ENCODE peak calls at places on chromosomes 4 and X, in eight cellular contexts. F is cardiac muscle cell; A is HepG2; N is foreskin fibroblast; G is left ventricle myocardium inferior; S is CD8-positive, alpha-beta T cell; Y is heart left ventricle; C is body of pancreas. O is an unnamed sample.

GRCh38 chrX:130111220-130111934 is 1.1 kb upstream of the ELF4 start:
- DNase-seq in F (no peak), A (no peak), N (peak), G (no peak), S (no peak), Y (no peak), C (no peak), O (no peak)

GRCh38 chr4:168731706-168732414 is 235.0 kb downstream of the PALLD start:
- DNase-seq in F (no peak), A (no peak), N (no peak), G (no peak), S (no peak), Y (no peak), C (no peak), O (no peak)

GRCh38 chr4:113587640-113588275 is 173.8 kb downstream of the CAMK2D start:
- DNase-seq in F (no peak), A (no peak), N (peak), G (no peak), S (no peak), Y (no peak), C (no peak), O (peak)

GRCh38 chr4:154503598-154503997 is 12.0 kb upstream of the DCHS2 start:
- DNase-seq in F (peak), A (peak), N (peak), G (no peak), S (no peak), Y (no peak), C (no peak), O (peak)

GRCh38 chrX:20418379-20418778 is 151.7 kb upstream of the RPS6KA3 start:
- DNase-seq in F (no peak), A (no peak), N (no peak), G (no peak), S (no peak), Y (no peak), C (no peak), O (no peak)

GRCh38 chr4:77662396-77662795 is 56.8 kb downstream of the CXCL13 start:
- DNase-seq in F (no peak), A (no peak), N (no peak), G (no peak), S (no peak), Y (no peak), C (no peak), O (no peak)

GRCh38 chr4:158428242-158428641 is 93.4 kb upstream of the RXFP1 start:
- DNase-seq in F (peak), A (no peak), N (peak), G (no peak), S (no peak), Y (no peak), C (no peak), O (peak)

GRCh38 chrX:82945332-82945731 is 562.8 kb upstream of the POU3F4 start:
- DNase-seq in F (no peak), A (no peak), N (no peak), G (no peak), S (no peak), Y (no peak), C (no peak), O (no peak)

GRCh38 chr4:128241981-128242380 is 45.6 kb downstream of the PGRMC2 start:
- DNase-seq in F (no peak), A (no peak), N (no peak), G (no peak), S (no peak), Y (no peak), C (no peak), O (no peak)

GRCh38 chr4:41880022-41880837 is 55.0 kb upstream of the TMEM33 start:
- DNase-seq in F (no peak), A (no peak), N (no peak), G (no peak), S (no peak), Y (no peak), C (no peak), O (no peak)

GRCh38 chrX:9530848-9531274 is 66.0 kb downstream of the TBL1X start:
- DNase-seq in F (peak), A (peak), N (peak), G (peak), S (peak), Y (peak), C (peak), O (peak)

GRCh38 chr4:15436515-15436914 is 8.7 kb downstream of the C1QTNF7 start:
- DNase-seq in F (peak), A (no peak), N (peak), G (no peak), S (no peak), Y (peak), C (no peak), O (peak)

GRCh38 chr4:43903456-43903855 is 545.2 kb downstream of the KCTD8 start:
- DNase-seq in F (no peak), A (no peak), N (no peak), G (no peak), S (no peak), Y (no peak), C (no peak), O (no peak)

GRCh38 chrX:39327255-39327654 is 526.0 kb downstream of the MID1IP1 start:
- DNase-seq in F (no peak), A (no peak), N (no peak), G (no peak), S (peak), Y (no peak), C (no peak), O (no peak)

GRCh38 chrX:114268643-114269042 is 315.2 kb upstream of the HTR2C start:
- DNase-seq in F (no peak), A (no peak), N (no peak), G (no peak), S (no peak), Y (no peak), C (no peak), O (no peak)

GRCh38 chr4:43458293-43458692 is 565.8 kb downstream of the GRXCR1 start:
- DNase-seq in F (no peak), A (no peak), N (no peak), G (no peak), S (no peak), Y (no peak), C (no peak), O (no peak)

GRCh38 chr4:26207631-26208030 is 113.2 kb upstream of the RBPJ start:
- DNase-seq in F (no peak), A (no peak), N (no peak), G (no peak), S (no peak), Y (no peak), C (no peak), O (peak)

GRCh38 chrX:42143866-42144592 is 220.7 kb upstream of the CASK start:
- DNase-seq in F (no peak), A (no peak), N (no peak), G (no peak), S (no peak), Y (no peak), C (no peak), O (no peak)

GRCh38 chr4:189374176-189374575 is 566.5 kb upstream of the FRG1 start:
- DNase-seq in F (no peak), A (no peak), N (no peak), G (no peak), S (no peak), Y (no peak), C (no peak), O (no peak)

GRCh38 chr4:15778191-15778741 is at the start of gene CD38:
- DNase-seq in F (peak), A (no peak), N (peak), G (peak), S (no peak), Y (peak), C (no peak), O (no peak)

GRCh38 chr4:67332627-67333026 is 212.7 kb downstream of the CENPC start:
- DNase-seq in F (peak), A (peak), N (no peak), G (no peak), S (no peak), Y (no peak), C (no peak), O (peak)

GRCh38 chr4:65167719-65168118 is 502.6 kb downstream of the EPHA5 start:
- DNase-seq in F (no peak), A (no peak), N (no peak), G (no peak), S (no peak), Y (no peak), C (no peak), O (no peak)

GRCh38 chr4:126955292-126956191 is 677.2 kb upstream of the INTU start:
- DNase-seq in F (no peak), A (no peak), N (no peak), G (no peak), S (no peak), Y (no peak), C (no peak), O (no peak)

GRCh38 chrX:84155938-84156337 is 32.1 kb downstream of the RPS6KA6 start:
- DNase-seq in F (no peak), A (no peak), N (peak), G (no peak), S (no peak), Y (no peak), C (no peak), O (peak)

GRCh38 chr4:6153874-6154273 is 46.5 kb downstream of the JAKMIP1 start:
- DNase-seq in F (no peak), A (no peak), N (no peak), G (no peak), S (no peak), Y (no peak), C (no peak), O (no peak)

GRCh38 chr4:86338989-86339388 is 20.9 kb downstream of the MAPK10 start:
- DNase-seq in F (peak), A (no peak), N (peak), G (no peak), S (no peak), Y (no peak), C (no peak), O (peak)

GRCh38 chr4:161604516-161605300 is 559.1 kb downstream of the FSTL5 start:
- DNase-seq in F (no peak), A (no peak), N (no peak), G (no peak), S (no peak), Y (no peak), C (no peak), O (no peak)

GRCh38 chr4:4860803-4861591 is 1.5 kb downstream of the MSX1 start:
- DNase-seq in F (peak), A (peak), N (peak), G (peak), S (no peak), Y (peak), C (no peak), O (peak)

GRCh38 chr4:47106561-47106960 is 75.2 kb downstream of the GABRB1 start:
- DNase-seq in F (no peak), A (no peak), N (peak), G (no peak), S (no peak), Y (no peak), C (no peak), O (peak)

GRCh38 chrX:40434443-40434842 is 146.3 kb upstream of the ATP6AP2 start:
- DNase-seq in F (no peak), A (no peak), N (no peak), G (no peak), S (no peak), Y (no peak), C (no peak), O (no peak)

GRCh38 chr4:130511776-130512175 is 1415.8 kb downstream of the C4orf33 start:
- DNase-seq in F (peak), A (no peak), N (no peak), G (no peak), S (no peak), Y (no peak), C (no peak), O (no peak)

GRCh38 chrX:53900623-53901022 is 143.7 kb downstream of the PHF8 start:
- DNase-seq in F (no peak), A (no peak), N (no peak), G (no peak), S (no peak), Y (no peak), C (no peak), O (no peak)

DNA sequence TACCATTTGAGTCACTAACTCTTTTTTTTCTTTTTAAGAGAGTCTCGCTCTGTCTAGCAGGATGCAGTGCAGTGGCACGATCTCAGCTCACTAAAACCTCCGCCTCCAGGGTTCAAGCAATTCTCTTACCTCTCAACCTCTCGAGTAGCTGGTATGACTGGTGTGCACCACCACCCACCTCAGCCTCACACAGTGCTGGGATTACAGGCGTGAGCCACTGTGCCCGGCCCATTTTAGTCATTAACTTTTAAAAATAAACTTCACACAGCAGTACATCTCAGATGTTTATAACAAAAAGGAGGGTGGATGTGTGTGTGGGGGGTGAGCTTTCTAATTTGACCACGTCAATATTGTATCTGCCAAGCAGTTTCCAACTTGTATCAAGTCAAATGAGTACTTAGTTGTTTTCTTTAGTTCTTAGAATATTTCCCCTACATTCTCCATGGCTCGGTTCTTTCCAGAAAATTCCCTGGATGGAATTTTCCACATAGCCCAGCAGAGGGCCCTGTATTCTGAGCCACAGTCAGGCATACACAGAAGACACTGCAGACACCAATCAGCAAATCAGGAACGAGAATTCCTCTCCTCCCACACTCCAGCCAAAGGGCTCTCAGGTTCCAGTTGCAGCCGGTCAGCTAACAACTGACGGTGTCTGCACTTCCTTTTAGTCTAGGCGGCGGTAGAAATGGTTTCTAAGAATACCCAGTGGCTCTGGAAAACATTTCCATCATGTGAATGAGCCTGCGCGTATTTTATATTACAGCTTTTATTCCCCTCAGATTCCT is 20.1 kb upstream of the ARAF start:
- DNase-seq in F (peak), A (peak), N (peak), G (peak), S (no peak), Y (peak), C (peak), O (peak)
- TF ChIP-seq CTCF in F (peak), A (peak), N (peak), G (peak), S (no peak), Y (peak), C (no peak), O (peak)

GRCh38 chr4:183348706-183349659 is 26.8 kb upstream of the CLDN24 start:
- DNase-seq in F (peak), A (no peak), N (peak), G (no peak), S (no peak), Y (no peak), C (no peak), O (peak)
- H3K4me3 ChIP-seq in F (no peak), A (no peak), N (peak), G (no peak), S (no peak), Y (no peak), C (no peak), O (no peak)

GRCh38 chrX:106752101-106752678 is 25.7 kb downstream of the RNF128 start:
- DNase-seq in F (peak), A (no peak), N (peak), G (no peak), S (no peak), Y (no peak), C (no peak), O (peak)
- TF ChIP-seq CTCF in F (no peak), A (peak), N (peak), G (no peak), S (no peak), Y (no peak), C (no peak), O (peak)

GRCh38 chrX:77788050-77788449 is 2.0 kb upstream of the ATRX start:
- DNase-seq in F (no peak), A (peak), N (peak), G (no peak), S (no peak), Y (no peak), C (no peak), O (peak)
- H3K4me3 ChIP-seq in F (no peak), A (peak), N (no peak), G (peak), S (peak), Y (peak), C (no peak), O (no peak)

O was measured in fibroblast of mammary gland.